ENCODE peak calls at places on chromosome X, in seven cellular contexts. B is A549, S is H9, X is spleen, K is hepatocyte, Q is left ventricle myocardium inferior, N is ascending aorta. U is an unnamed sample.

GRCh38 chrX:10811093-10811492 is 190.7 kb upstream of the MID1 start:
- DNase-seq in B (no peak), S (no peak), X (no peak), K (no peak), Q (no peak), N (no peak), U (no peak)

GRCh38 chrX:71056857-71057256 is 11.3 kb downstream of the SNX12 start:
- DNase-seq in B (no peak), S (no peak), X (no peak), K (no peak), Q (no peak), N (no peak), U (peak)

GRCh38 chrX:45445745-45446412 is 245.2 kb upstream of the DIPK2B start:
- DNase-seq in B (peak), S (no peak), X (no peak), K (peak), Q (no peak), N (no peak), U (no peak)

GRCh38 chrX:53211391-53211978 is 13.5 kb downstream of the KDM5C start:
- DNase-seq in B (no peak), S (no peak), X (no peak), K (no peak), Q (no peak), N (no peak), U (no peak)

GRCh38 chrX:104335765-104336164 is 81.0 kb upstream of the ESX1 start:
- DNase-seq in B (peak), S (no peak), X (no peak), K (no peak), Q (no peak), N (no peak), U (peak)

GRCh38 chrX:149825424-149825823 is 43.7 kb downstream of the MAGEA9 start:
- DNase-seq in B (peak), S (peak), X (peak), K (no peak), Q (peak), N (no peak), U (no peak)

GRCh38 chrX:111736571-111736970 is 55.6 kb downstream of the ALG13 start:
- DNase-seq in B (no peak), S (no peak), X (no peak), K (no peak), Q (no peak), N (no peak), U (no peak)

GRCh38 chrX:45716747-45717146 is 516.1 kb upstream of the DIPK2B start:
- DNase-seq in B (no peak), S (no peak), X (no peak), K (no peak), Q (no peak), N (no peak), U (no peak)

GRCh38 chrX:16826207-16826606 is 39.9 kb downstream of the TXLNG start:
- DNase-seq in B (peak), S (no peak), X (no peak), K (peak), Q (no peak), N (no peak), U (peak)

GRCh38 chrX:66012094-66012534 is 27.8 kb downstream of the VSIG4 start:
- DNase-seq in B (no peak), S (no peak), X (peak), K (no peak), Q (no peak), N (no peak), U (no peak)

GRCh38 chrX:125205918-125206665 is 113.6 kb upstream of the TEX13C start:
- DNase-seq in B (peak), S (peak), X (peak), K (peak), Q (peak), N (no peak), U (no peak)

GRCh38 chrX:100090931-100091330 is 319.1 kb downstream of the PCDH19 start:
- DNase-seq in B (no peak), S (no peak), X (no peak), K (no peak), Q (no peak), N (no peak), U (no peak)

GRCh38 chrX:150902434-150903109 is 4.1 kb upstream of the CD99L2 start:
- DNase-seq in B (no peak), S (peak), X (no peak), K (no peak), Q (no peak), N (no peak), U (no peak)

GRCh38 chrX:7706032-7706431 is 136.9 kb upstream of the VCX start:
- DNase-seq in B (peak), S (no peak), X (no peak), K (no peak), Q (no peak), N (no peak), U (no peak)

GRCh38 chrX:132491191-132491590 is 2.4 kb upstream of the MBNL3 start:
- DNase-seq in B (peak), S (no peak), X (no peak), K (peak), Q (no peak), N (no peak), U (no peak)

GRCh38 chrX:50609796-50610195 is 139.2 kb upstream of the DGKK start:
- DNase-seq in B (no peak), S (no peak), X (no peak), K (no peak), Q (no peak), N (no peak), U (no peak)

GRCh38 chrX:115367956-115368355 is 78.4 kb downstream of the LUZP4 start:
- DNase-seq in B (peak), S (no peak), X (no peak), K (no peak), Q (no peak), N (no peak), U (no peak)

GRCh38 chrX:46912098-46912672 is at the start of gene JADE3:
- DNase-seq in B (peak), S (peak), X (peak), K (peak), Q (peak), N (peak), U (peak)

GRCh38 chrX:47644557-47645091 is 5.7 kb downstream of the ELK1 start:
- DNase-seq in B (peak), S (peak), X (no peak), K (peak), Q (no peak), N (no peak), U (no peak)

GRCh38 chrX:18146954-18147353 is 73.7 kb downstream of the BEND2 start:
- DNase-seq in B (peak), S (peak), X (no peak), K (peak), Q (no peak), N (no peak), U (no peak)

GRCh38 chrX:140661657-140662056 is 47.9 kb upstream of the LINC00632 start:
- DNase-seq in B (no peak), S (no peak), X (no peak), K (no peak), Q (no peak), N (no peak), U (no peak)

GRCh38 chrX:16825306-16826035 is 39.2 kb downstream of the TXLNG start:
- DNase-seq in B (peak), S (no peak), X (no peak), K (no peak), Q (no peak), N (no peak), U (peak)

GRCh38 chrX:65999029-65999562 is 40.8 kb downstream of the VSIG4 start:
- DNase-seq in B (no peak), S (no peak), X (no peak), K (no peak), Q (no peak), N (no peak), U (no peak)

GRCh38 chrX:23008431-23009099 is 8.8 kb downstream of the DDX53 start:
- DNase-seq in B (peak), S (no peak), X (no peak), K (peak), Q (no peak), N (no peak), U (no peak)

GRCh38 chrX:114970806-114971205 is 46.6 kb downstream of the IL13RA2 start:
- DNase-seq in B (no peak), S (no peak), X (no peak), K (no peak), Q (no peak), N (no peak), U (no peak)

GRCh38 chrX:110407910-110408545 is 49.4 kb downstream of the RTL9 start:
- DNase-seq in B (peak), S (peak), X (no peak), K (peak), Q (no peak), N (no peak), U (no peak)

GRCh38 chrX:47191331-47191730 is 2.3 kb upstream of the UBA1 start:
- DNase-seq in B (no peak), S (no peak), X (peak), K (peak), Q (no peak), N (no peak), U (no peak)

GRCh38 chrX:131316260-131316659 is 27.2 kb upstream of the IGSF1 start:
- DNase-seq in B (no peak), S (no peak), X (no peak), K (no peak), Q (no peak), N (no peak), U (no peak)

GRCh38 chrX:19554786-19555185 is 39.5 kb upstream of the MAP3K15 start:
- DNase-seq in B (no peak), S (no peak), X (no peak), K (no peak), Q (no peak), N (no peak), U (peak)

GRCh38 chrX:134460005-134460860 is at the start of gene HPRT1:
- DNase-seq in B (peak), S (peak), X (peak), K (peak), Q (peak), N (peak), U (peak)

GRCh38 chrX:67787196-67787595 is 243.4 kb downstream of the AR start:
- DNase-seq in B (no peak), S (no peak), X (no peak), K (no peak), Q (no peak), N (no peak), U (no peak)

GRCh38 chrX:115029869-115030564 is 12.6 kb upstream of the IL13RA2 start:
- DNase-seq in B (no peak), S (no peak), X (no peak), K (no peak), Q (no peak), N (no peak), U (no peak)

GRCh38 chrX:12065251-12065650 is 73.0 kb upstream of the FRMPD4 start:
- DNase-seq in B (peak), S (peak), X (no peak), K (peak), Q (no peak), N (no peak), U (no peak)

GRCh38 chrX:48461830-48462229 is 8.2 kb downstream of the SLC38A5 start:
- DNase-seq in B (no peak), S (no peak), X (no peak), K (no peak), Q (no peak), N (no peak), U (no peak)

GRCh38 chrX:107485019-107485418 is 35.6 kb downstream of the FRMPD3 start:
- DNase-seq in B (no peak), S (no peak), X (no peak), K (no peak), Q (no peak), N (no peak), U (no peak)

DNA sequence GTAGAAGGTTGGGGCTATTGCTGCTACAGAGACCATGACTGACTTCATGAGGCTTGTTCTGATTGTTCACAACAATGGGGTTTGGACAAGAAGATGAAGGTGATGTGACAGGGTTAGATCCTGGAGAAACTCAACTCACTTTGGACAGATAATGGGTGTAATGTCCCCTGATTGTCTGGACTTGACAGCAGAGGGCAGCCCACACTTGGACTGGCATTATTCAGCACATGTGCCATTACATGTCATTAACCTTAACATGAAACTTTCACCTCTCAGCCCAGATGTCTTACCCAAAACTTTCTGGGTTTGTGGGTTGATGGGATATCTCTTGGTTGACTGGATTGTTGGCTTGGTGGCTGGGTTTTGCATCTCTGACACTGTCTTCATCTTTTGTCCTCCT is 101.5 kb downstream of the MXRA5 start:
- DNase-seq in B (peak), S (no peak), X (no peak), K (no peak), Q (no peak), N (no peak), U (no peak)
- TF ChIP-seq CTCF in B (no peak), S (no peak), X (no peak), K (no peak), Q (peak), N (peak), U (peak)

GRCh38 chrX:44020693-44021092 is 47.5 kb upstream of the NDP start:
- DNase-seq in B (no peak), S (no peak), X (no peak), K (no peak), Q (no peak), N (no peak), U (no peak)
- TF ChIP-seq CTCF in B (no peak), S (no peak), X (no peak), K (no peak), Q (no peak), N (no peak), U (no peak)

GRCh38 chrX:80573275-80573674 is 153.0 kb downstream of the TENT5D start:
- DNase-seq in B (no peak), S (no peak), X (no peak), K (no peak), Q (no peak), N (no peak), U (no peak)

GRCh38 chrX:80576815-80577533 is 156.7 kb downstream of the TENT5D start:
- DNase-seq in B (no peak), S (no peak), X (no peak), K (no peak), Q (no peak), N (no peak), U (no peak)

GRCh38 chrX:80576267-80576666 is 156.0 kb downstream of the TENT5D start:
- DNase-seq in B (no peak), S (no peak), X (no peak), K (no peak), Q (no peak), N (no peak), U (no peak)

GRCh38 chrX:80572636-80573035 is 152.4 kb downstream of the TENT5D start:
- DNase-seq in B (no peak), S (no peak), X (peak), K (no peak), Q (no peak), N (no peak), U (no peak)

GRCh38 chrX:80578518-80579105 is 158.4 kb downstream of the TENT5D start:
- DNase-seq in B (peak), S (no peak), X (no peak), K (peak), Q (no peak), N (no peak), U (no peak)
- TF ChIP-seq CTCF in B (peak), S (peak), X (no peak), K (peak), Q (peak), N (peak), U (peak)

DNA sequence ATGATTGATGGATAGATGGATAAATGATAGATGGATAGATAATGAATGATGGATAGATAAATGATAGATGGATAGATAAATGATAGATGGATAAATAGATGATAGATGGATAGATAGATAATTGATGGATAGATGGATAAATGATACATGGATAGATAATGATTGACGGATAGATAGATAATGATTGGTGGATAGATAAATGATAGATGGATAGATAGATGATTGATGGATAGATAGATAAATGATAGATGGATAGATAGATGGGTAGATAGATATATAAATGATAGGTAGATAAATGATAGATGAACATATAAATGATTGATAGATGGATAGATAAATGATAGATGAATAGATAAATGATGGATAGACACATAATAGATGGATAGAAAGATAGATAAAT is 49.5 kb upstream of the SHOX start:
- DNase-seq in B (no peak), S (no peak), X (no peak), K (no peak), Q (no peak), N (no peak), U (no peak)
- TF ChIP-seq CTCF in B (no peak), S (no peak), X (no peak), K (no peak), Q (no peak), N (no peak), U (no peak)

GRCh38 chrX:143669395-143669794 is 33.5 kb upstream of the SLITRK4 start:
- DNase-seq in B (no peak), S (no peak), X (no peak), K (peak), Q (no peak), N (no peak), U (no peak)
- TF ChIP-seq CTCF in B (no peak), S (peak), X (no peak), K (peak), Q (no peak), N (no peak), U (no peak)

GRCh38 chrX:41333994-41334865 is at the start of gene DDX3X:
- DNase-seq in B (peak), S (peak), X (peak), K (peak), Q (peak), N (peak), U (peak)
- TF ChIP-seq CTCF in B (no peak), S (no peak), X (no peak), K (no peak), Q (peak), N (peak), U (peak)

GRCh38 chrX:31545726-31546125 is 473.9 kb upstream of the FTHL17 start:
- DNase-seq in B (no peak), S (no peak), X (no peak), K (no peak), Q (no peak), N (no peak), U (no peak)

GRCh38 chrX:31547416-31547815 is 475.6 kb upstream of the FTHL17 start:
- DNase-seq in B (no peak), S (no peak), X (no peak), K (no peak), Q (no peak), N (no peak), U (no peak)

GRCh38 chrX:31540313-31540712 is 468.5 kb upstream of the FTHL17 start:
- DNase-seq in B (no peak), S (no peak), X (no peak), K (no peak), Q (no peak), N (no peak), U (no peak)

GRCh38 chrX:31546130-31546529 is 474.3 kb upstream of the FTHL17 start:
- DNase-seq in B (no peak), S (no peak), X (no peak), K (no peak), Q (no peak), N (no peak), U (no peak)

GRCh38 chrX:31543565-31544125 is 471.8 kb upstream of the FTHL17 start:
- DNase-seq in B (no peak), S (no peak), X (no peak), K (no peak), Q (no peak), N (no peak), U (no peak)
- TF ChIP-seq CTCF in B (no peak), S (no peak), X (no peak), K (no peak), Q (no peak), N (no peak), U (no peak)

U was measured in AG09319.